ENCODE peak calls at places on chromosomes 13 and 19, in seven cellular contexts. H is T-helper 1 cell, O is heart right ventricle, X is head of caudate nucleus, E is astrocyte of the cerebellum, V is OCI-LY7, Y is choroid plexus epithelial cell. K is an unnamed sample.

GRCh38 chr19:47509973-47510372 is 4.9 kb downstream of the NAPA start:
- DNase-seq in H (no peak), O (no peak), X (peak), E (no peak), V (no peak), Y (no peak), K (no peak)

GRCh38 chr13:42660367-42660965 is 86.5 kb downstream of the TNFSF11 start:
- DNase-seq in H (no peak), O (no peak), X (no peak), E (peak), V (peak), Y (peak), K (no peak)

GRCh38 chr13:99729745-99730144 is 228.5 kb downstream of the TM9SF2 start:
- DNase-seq in H (no peak), O (no peak), X (no peak), E (no peak), V (no peak), Y (no peak), K (no peak)

GRCh38 chr13:41401371-41401770 is 56.0 kb upstream of the RGCC start:
- DNase-seq in H (no peak), O (no peak), X (no peak), E (no peak), V (peak), Y (no peak), K (no peak)

GRCh38 chr13:113863511-113864302 is at the start of gene GAS6:
- DNase-seq in H (no peak), O (peak), X (peak), E (no peak), V (no peak), Y (peak), K (no peak)

GRCh38 chr19:6064016-6064702 is 46.1 kb downstream of the RFX2 start:
- DNase-seq in H (no peak), O (no peak), X (peak), E (no peak), V (no peak), Y (no peak), K (no peak)

GRCh38 chr19:48385461-48386087 is 5.8 kb downstream of the KDELR1 start:
- DNase-seq in H (no peak), O (no peak), X (no peak), E (no peak), V (no peak), Y (no peak), K (no peak)

GRCh38 chr13:87355451-87355850 is 315.7 kb upstream of the SLITRK5 start:
- DNase-seq in H (no peak), O (no peak), X (no peak), E (no peak), V (no peak), Y (no peak), K (no peak)

GRCh38 chr13:43026262-43026661 is 2.9 kb downstream of the DNAJC15 start:
- DNase-seq in H (no peak), O (no peak), X (no peak), E (no peak), V (no peak), Y (no peak), K (no peak)

GRCh38 chr19:38538793-38539528 is 78.8 kb downstream of the MAP4K1 start:
- DNase-seq in H (peak), O (no peak), X (no peak), E (no peak), V (peak), Y (no peak), K (no peak)

GRCh38 chr13:59144700-59145099 is 1019.0 kb downstream of the DIAPH3 start:
- DNase-seq in H (no peak), O (no peak), X (no peak), E (no peak), V (no peak), Y (peak), K (no peak)

GRCh38 chr19:2524840-2525723 is 49.2 kb downstream of the GADD45B start:
- DNase-seq in H (no peak), O (no peak), X (peak), E (no peak), V (no peak), Y (peak), K (no peak)

GRCh38 chr13:111359237-111359915 is 38.9 kb downstream of the TEX29 start:
- DNase-seq in H (no peak), O (no peak), X (peak), E (no peak), V (no peak), Y (no peak), K (no peak)

GRCh38 chr13:23433171-23434153 is at the start of gene SACS:
- DNase-seq in H (no peak), O (peak), X (peak), E (peak), V (no peak), Y (peak), K (no peak)

GRCh38 chr13:98626298-98626940 is 49.5 kb upstream of the STK24 start:
- DNase-seq in H (no peak), O (no peak), X (no peak), E (no peak), V (no peak), Y (peak), K (no peak)

GRCh38 chr13:99655351-99656091 is 154.2 kb downstream of the TM9SF2 start:
- DNase-seq in H (peak), O (no peak), X (no peak), E (no peak), V (no peak), Y (peak), K (no peak)

GRCh38 chr19:8224394-8225145 is 15.4 kb downstream of the CERS4 start:
- DNase-seq in H (no peak), O (peak), X (no peak), E (no peak), V (no peak), Y (no peak), K (peak)

GRCh38 chr19:12800873-12801465 is 631 bp downstream of the PRDX2 start:
- DNase-seq in H (no peak), O (no peak), X (peak), E (no peak), V (peak), Y (no peak), K (no peak)

GRCh38 chr19:28516415-28516872 is 696.5 kb downstream of the UQCRFS1 start:
- DNase-seq in H (no peak), O (no peak), X (no peak), E (no peak), V (no peak), Y (no peak), K (no peak)

GRCh38 chr19:14540741-14541525 is 11.5 kb downstream of the TECR start:
- DNase-seq in H (no peak), O (no peak), X (no peak), E (no peak), V (no peak), Y (no peak), K (no peak)

GRCh38 chr19:55601127-55601526 is 1.0 kb downstream of the ZNF524 start:
- DNase-seq in H (no peak), O (no peak), X (no peak), E (no peak), V (no peak), Y (no peak), K (no peak)

GRCh38 chr13:90928109-90928508 is 419.4 kb upstream of the MIR17HG start:
- DNase-seq in H (no peak), O (no peak), X (no peak), E (no peak), V (no peak), Y (no peak), K (no peak)

GRCh38 chr13:27967203-27967735 is 1.8 kb downstream of the CDX2 start:
- DNase-seq in H (no peak), O (no peak), X (no peak), E (no peak), V (no peak), Y (no peak), K (no peak)

GRCh38 chr19:10346509-10346908 is 7.1 kb upstream of the ICAM3 start:
- DNase-seq in H (no peak), O (no peak), X (peak), E (no peak), V (no peak), Y (peak), K (no peak)

GRCh38 chr19:38930776-38931761 is at the start of gene MRPS12:
- DNase-seq in H (peak), O (peak), X (peak), E (peak), V (peak), Y (peak), K (peak)

GRCh38 chr19:56132316-56132822 is 8.7 kb upstream of the ZNF444 start:
- DNase-seq in H (no peak), O (peak), X (no peak), E (peak), V (no peak), Y (peak), K (peak)

GRCh38 chr19:48627211-48627864 is 8.0 kb downstream of the SPHK2 start:
- DNase-seq in H (no peak), O (no peak), X (no peak), E (no peak), V (no peak), Y (no peak), K (no peak)

GRCh38 chr13:37138169-37138568 is 32.7 kb upstream of the CSNK1A1L start:
- DNase-seq in H (no peak), O (no peak), X (no peak), E (no peak), V (no peak), Y (peak), K (peak)

GRCh38 chr13:100098445-100099116 is 9.7 kb downstream of the PCCA start:
- DNase-seq in H (no peak), O (no peak), X (no peak), E (no peak), V (no peak), Y (no peak), K (no peak)

GRCh38 chr19:30551271-30551670 is 179.1 kb downstream of the ZNF536 start:
- DNase-seq in H (no peak), O (no peak), X (no peak), E (no peak), V (no peak), Y (no peak), K (no peak)

GRCh38 chr13:91520952-91521351 is 122.5 kb downstream of the GPC5 start:
- DNase-seq in H (no peak), O (no peak), X (no peak), E (peak), V (no peak), Y (peak), K (no peak)

GRCh38 chr19:35169226-35169995 is 14.9 kb downstream of the FXYD5 start:
- DNase-seq in H (no peak), O (no peak), X (no peak), E (no peak), V (no peak), Y (no peak), K (no peak)

GRCh38 chr19:10290876-10291553 is 1.3 kb downstream of the ICAM5 start:
- DNase-seq in H (peak), O (no peak), X (peak), E (no peak), V (peak), Y (peak), K (no peak)

GRCh38 chr13:110001622-110002275 is 215.4 kb upstream of the IRS2 start:
- DNase-seq in H (no peak), O (no peak), X (no peak), E (peak), V (no peak), Y (peak), K (peak)

GRCh38 chr13:46297338-46297737 is 85.6 kb downstream of the LRRC63 start:
- DNase-seq in H (peak), O (no peak), X (no peak), E (no peak), V (no peak), Y (peak), K (peak)

GRCh38 chr13:40677064-40677463 is 10.6 kb upstream of the FOXO1 start:
- DNase-seq in H (no peak), O (no peak), X (no peak), E (no peak), V (no peak), Y (no peak), K (no peak)

GRCh38 chr19:7701049-7701653 is 780 bp downstream of the FCER2 start:
- DNase-seq in H (no peak), O (no peak), X (no peak), E (no peak), V (no peak), Y (no peak), K (no peak)